ENCODE peak calls at places on chromosomes 5 and 9, in eight cellular contexts. One of them, this sample, is unnamed.

GRCh38 chr5:109164001-109164400 is 245.8 kb downstream of the PJA2 start:
- DNase-seq in WERI-Rb-1: no peak
- DNase-seq in H9: no peak
- DNase-seq in cardiac fibroblast: no peak
- DNase-seq in lower lobe of right lung: no peak
- DNase-seq in cardiac muscle cell: no peak
- DNase-seq in astrocyte: no peak
- DNase-seq in coronary artery: no peak
- DNase-seq in this sample: no peak

GRCh38 chr9:4962085-4962484 is 23.0 kb upstream of the JAK2 start:
- DNase-seq in WERI-Rb-1: no peak
- DNase-seq in astrocyte: no peak
- DNase-seq in cardiac fibroblast: peak
- DNase-seq in lower lobe of right lung: no peak
- DNase-seq in H9: no peak
- DNase-seq in coronary artery: no peak
- DNase-seq in cardiac muscle cell: no peak
- DNase-seq in this sample: no peak

GRCh38 chr9:36738318-36738975 is 165.8 kb downstream of the MELK start:
- DNase-seq in lower lobe of right lung: no peak
- DNase-seq in cardiac fibroblast: peak
- DNase-seq in cardiac muscle cell: no peak
- DNase-seq in WERI-Rb-1: no peak
- DNase-seq in astrocyte: peak
- DNase-seq in H9: no peak
- DNase-seq in coronary artery: no peak
- DNase-seq in this sample: no peak

GRCh38 chr5:133497608-133498348 is 114.6 kb downstream of the FSTL4 start:
- DNase-seq in astrocyte: no peak
- DNase-seq in cardiac fibroblast: no peak
- DNase-seq in coronary artery: no peak
- DNase-seq in lower lobe of right lung: no peak
- DNase-seq in WERI-Rb-1: no peak
- DNase-seq in H9: no peak
- DNase-seq in cardiac muscle cell: no peak
- DNase-seq in this sample: no peak

GRCh38 chr5:163402007-163402406 is 35.4 kb upstream of the CCNG1 start:
- DNase-seq in WERI-Rb-1: no peak
- DNase-seq in astrocyte: no peak
- DNase-seq in cardiac muscle cell: no peak
- DNase-seq in H9: no peak
- DNase-seq in lower lobe of right lung: no peak
- DNase-seq in coronary artery: no peak
- DNase-seq in cardiac fibroblast: no peak
- DNase-seq in this sample: no peak

GRCh38 chr9:122551371-122551770 is 1.5 kb upstream of the OR1N2 start:
- DNase-seq in H9: no peak
- DNase-seq in WERI-Rb-1: peak
- DNase-seq in astrocyte: no peak
- DNase-seq in lower lobe of right lung: no peak
- DNase-seq in cardiac muscle cell: no peak
- DNase-seq in cardiac fibroblast: no peak
- DNase-seq in coronary artery: no peak
- DNase-seq in this sample: no peak

GRCh38 chr5:172148381-172148780 is 39.6 kb downstream of the STK10 start:
- DNase-seq in WERI-Rb-1: no peak
- DNase-seq in cardiac fibroblast: no peak
- DNase-seq in astrocyte: no peak
- DNase-seq in coronary artery: no peak
- DNase-seq in H9: no peak
- DNase-seq in cardiac muscle cell: no peak
- DNase-seq in lower lobe of right lung: no peak
- DNase-seq in this sample: no peak

GRCh38 chr9:107389617-107390071 is 99.9 kb downstream of the KLF4 start:
- DNase-seq in cardiac muscle cell: no peak
- DNase-seq in coronary artery: no peak
- DNase-seq in astrocyte: no peak
- DNase-seq in lower lobe of right lung: peak
- DNase-seq in H9: no peak
- DNase-seq in cardiac fibroblast: peak
- DNase-seq in WERI-Rb-1: no peak
- DNase-seq in this sample: no peak

GRCh38 chr5:40734986-40735385 is 20.8 kb downstream of the TTC33 start:
- DNase-seq in astrocyte: peak
- DNase-seq in H9: no peak
- DNase-seq in lower lobe of right lung: no peak
- DNase-seq in cardiac muscle cell: no peak
- DNase-seq in cardiac fibroblast: peak
- DNase-seq in coronary artery: no peak
- DNase-seq in WERI-Rb-1: no peak
- DNase-seq in this sample: no peak

GRCh38 chr5:147558826-147559225 is 49.0 kb upstream of the DPYSL3 start:
- DNase-seq in astrocyte: peak
- DNase-seq in lower lobe of right lung: no peak
- DNase-seq in WERI-Rb-1: peak
- DNase-seq in coronary artery: no peak
- DNase-seq in cardiac fibroblast: peak
- DNase-seq in H9: peak
- DNase-seq in cardiac muscle cell: peak
- DNase-seq in this sample: peak

GRCh38 chr5:59517926-59518585 is 375.5 kb downstream of the PDE4D start:
- DNase-seq in cardiac fibroblast: peak
- DNase-seq in H9: no peak
- DNase-seq in coronary artery: no peak
- DNase-seq in WERI-Rb-1: no peak
- DNase-seq in lower lobe of right lung: no peak
- DNase-seq in astrocyte: peak
- DNase-seq in cardiac muscle cell: no peak
- DNase-seq in this sample: no peak

GRCh38 chr5:146199216-146199815 is 4.1 kb upstream of the RBM27 start:
- DNase-seq in cardiac muscle cell: no peak
- DNase-seq in WERI-Rb-1: no peak
- DNase-seq in H9: no peak
- DNase-seq in lower lobe of right lung: no peak
- DNase-seq in cardiac fibroblast: no peak
- DNase-seq in astrocyte: no peak
- DNase-seq in coronary artery: no peak
- DNase-seq in this sample: no peak

GRCh38 chr5:359301-359897 is 37.9 kb downstream of the AHRR start:
- DNase-seq in H9: peak
- DNase-seq in coronary artery: peak
- DNase-seq in cardiac fibroblast: no peak
- DNase-seq in WERI-Rb-1: no peak
- DNase-seq in astrocyte: no peak
- DNase-seq in cardiac muscle cell: no peak
- DNase-seq in lower lobe of right lung: no peak
- DNase-seq in this sample: no peak

GRCh38 chr5:113384787-113385186 is 50.0 kb downstream of the TSSK1B start:
- DNase-seq in WERI-Rb-1: no peak
- DNase-seq in lower lobe of right lung: no peak
- DNase-seq in astrocyte: no peak
- DNase-seq in H9: no peak
- DNase-seq in cardiac fibroblast: no peak
- DNase-seq in cardiac muscle cell: no peak
- DNase-seq in coronary artery: no peak
- DNase-seq in this sample: no peak

DNA sequence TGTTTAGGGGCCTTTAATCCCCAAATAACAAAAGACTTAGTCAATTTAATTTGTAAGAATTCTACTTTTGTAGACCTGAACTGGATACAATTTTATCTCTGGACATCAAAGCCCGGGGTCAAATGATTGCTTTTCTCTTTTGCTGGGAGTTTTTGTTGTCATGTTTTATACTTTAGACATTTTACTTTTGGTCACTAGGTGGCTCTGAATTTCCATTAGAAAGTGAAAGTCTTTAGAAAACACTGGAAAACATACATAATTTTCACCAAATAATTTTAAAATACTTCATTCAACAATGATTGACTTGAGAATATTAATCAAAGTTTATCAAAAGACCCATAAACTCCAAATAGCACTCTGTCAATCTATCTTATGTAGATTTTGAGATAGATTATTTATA is 2.8 kb upstream of the PCA3 start:
- DNase-seq in WERI-Rb-1: no peak
- DNase-seq in astrocyte: no peak
- DNase-seq in lower lobe of right lung: no peak
- DNase-seq in H9: no peak
- DNase-seq in coronary artery: no peak
- DNase-seq in cardiac fibroblast: peak
- DNase-seq in cardiac muscle cell: no peak
- DNase-seq in this sample: no peak
- TF ChIP-seq CTCF in WERI-Rb-1: no peak
- TF ChIP-seq CTCF in astrocyte: peak
- TF ChIP-seq CTCF in lower lobe of right lung: no peak
- TF ChIP-seq CTCF in H9: peak
- TF ChIP-seq CTCF in coronary artery: no peak
- TF ChIP-seq CTCF in cardiac fibroblast: peak
- TF ChIP-seq CTCF in cardiac muscle cell: peak
- TF ChIP-seq CTCF in this sample: peak

DNA sequence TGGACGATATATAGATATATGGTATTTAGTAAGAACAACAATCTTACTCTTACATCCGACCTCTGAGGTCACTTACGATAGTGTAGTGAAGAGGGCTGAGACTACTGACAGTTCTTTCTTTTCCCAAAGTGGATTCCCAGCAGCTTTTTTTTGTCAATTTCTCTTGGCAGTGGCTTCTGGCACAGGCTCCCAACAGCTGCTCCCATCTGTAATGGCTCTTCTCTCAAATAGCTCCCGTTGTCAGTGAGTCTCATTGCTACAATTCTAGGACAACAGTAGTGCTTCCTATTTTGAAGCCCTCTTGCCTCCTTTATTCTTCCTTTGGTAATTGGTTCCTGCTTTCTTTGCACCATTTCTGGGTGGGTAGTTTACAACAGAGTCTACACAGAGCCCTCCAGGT is 68.4 kb downstream of the SLC25A46 start:
- DNase-seq in astrocyte: no peak
- DNase-seq in WERI-Rb-1: no peak
- DNase-seq in cardiac fibroblast: peak
- DNase-seq in coronary artery: no peak
- DNase-seq in cardiac muscle cell: no peak
- DNase-seq in H9: no peak
- DNase-seq in lower lobe of right lung: no peak
- DNase-seq in this sample: no peak
- TF ChIP-seq CTCF in astrocyte: no peak
- TF ChIP-seq CTCF in WERI-Rb-1: no peak
- TF ChIP-seq CTCF in cardiac fibroblast: no peak
- TF ChIP-seq CTCF in coronary artery: no peak
- TF ChIP-seq CTCF in cardiac muscle cell: no peak
- TF ChIP-seq CTCF in H9: no peak
- TF ChIP-seq CTCF in lower lobe of right lung: no peak
- TF ChIP-seq CTCF in this sample: no peak

DNA sequence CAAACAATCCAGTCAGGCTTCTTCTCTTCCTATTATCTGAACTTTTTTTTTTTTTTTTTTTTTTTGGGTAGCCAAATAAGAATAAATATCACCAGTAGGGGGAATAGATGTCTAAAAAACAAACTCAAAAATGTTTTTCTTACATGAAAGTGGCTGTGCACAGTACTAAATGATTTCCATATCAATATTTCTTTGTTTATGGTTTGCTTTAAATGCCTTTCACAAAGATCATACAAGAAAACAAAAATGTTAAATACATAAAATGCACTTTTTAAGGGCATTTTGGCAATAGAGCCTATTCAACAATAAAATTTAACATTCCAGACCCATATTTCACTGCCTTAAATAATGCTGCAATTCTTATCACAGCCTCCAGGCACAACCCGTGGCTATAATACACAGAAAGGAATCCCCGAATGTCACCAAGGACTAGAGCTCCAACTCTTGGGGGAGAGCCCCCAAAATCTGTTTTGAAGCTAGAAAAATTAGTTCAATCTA is 91.1 kb upstream of the TBCA start:
- DNase-seq in cardiac fibroblast: peak
- DNase-seq in lower lobe of right lung: no peak
- DNase-seq in WERI-Rb-1: no peak
- DNase-seq in astrocyte: no peak
- DNase-seq in cardiac muscle cell: no peak
- DNase-seq in H9: no peak
- DNase-seq in coronary artery: no peak
- DNase-seq in this sample: no peak
- TF ChIP-seq CTCF in cardiac fibroblast: peak
- TF ChIP-seq CTCF in lower lobe of right lung: peak
- TF ChIP-seq CTCF in WERI-Rb-1: no peak
- TF ChIP-seq CTCF in astrocyte: peak
- TF ChIP-seq CTCF in cardiac muscle cell: peak
- TF ChIP-seq CTCF in H9: peak
- TF ChIP-seq CTCF in coronary artery: no peak
- TF ChIP-seq CTCF in this sample: no peak

GRCh38 chr5:135460246-135461033 is 8.3 kb upstream of the TIFAB start:
- DNase-seq in WERI-Rb-1: no peak
- DNase-seq in lower lobe of right lung: no peak
- DNase-seq in coronary artery: no peak
- DNase-seq in cardiac muscle cell: no peak
- DNase-seq in cardiac fibroblast: no peak
- DNase-seq in astrocyte: no peak
- DNase-seq in H9: no peak
- DNase-seq in this sample: no peak

GRCh38 chr5:135465391-135466122 is 13.4 kb upstream of the TIFAB start:
- DNase-seq in lower lobe of right lung: no peak
- DNase-seq in cardiac fibroblast: no peak
- DNase-seq in WERI-Rb-1: no peak
- DNase-seq in astrocyte: no peak
- DNase-seq in H9: no peak
- DNase-seq in coronary artery: no peak
- DNase-seq in cardiac muscle cell: no peak
- DNase-seq in this sample: no peak

GRCh38 chr5:135461752-135462151 is 9.6 kb upstream of the TIFAB start:
- DNase-seq in H9: no peak
- DNase-seq in cardiac muscle cell: no peak
- DNase-seq in astrocyte: no peak
- DNase-seq in WERI-Rb-1: no peak
- DNase-seq in lower lobe of right lung: no peak
- DNase-seq in cardiac fibroblast: no peak
- DNase-seq in coronary artery: no peak
- DNase-seq in this sample: no peak

GRCh38 chr5:135458921-135459331 is 6.8 kb upstream of the TIFAB start:
- DNase-seq in coronary artery: no peak
- DNase-seq in astrocyte: peak
- DNase-seq in WERI-Rb-1: no peak
- DNase-seq in lower lobe of right lung: peak
- DNase-seq in H9: no peak
- DNase-seq in cardiac muscle cell: no peak
- DNase-seq in cardiac fibroblast: peak
- DNase-seq in this sample: no peak

DNA sequence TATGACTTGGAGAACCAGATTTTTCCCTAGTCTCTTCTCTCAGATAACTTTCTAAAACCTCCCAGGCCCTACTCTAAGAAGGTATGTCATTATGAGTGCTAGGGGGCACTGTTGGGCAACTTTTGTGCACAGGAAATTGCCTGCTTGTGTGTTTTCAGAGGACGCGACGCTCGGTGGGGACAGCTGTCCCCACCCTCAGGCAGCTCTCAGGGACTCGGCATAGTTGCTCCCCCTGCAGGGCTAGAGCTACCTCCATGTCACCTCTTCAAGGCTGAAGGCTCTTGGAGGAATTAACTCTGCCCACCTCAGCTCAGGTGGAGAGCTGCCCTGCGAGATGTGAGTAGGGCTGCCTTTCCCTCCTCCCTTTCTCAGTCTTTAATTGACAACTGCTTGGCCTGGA is 10.2 kb upstream of the TIFAB start:
- DNase-seq in cardiac muscle cell: peak
- DNase-seq in H9: peak
- DNase-seq in astrocyte: peak
- DNase-seq in coronary artery: no peak
- DNase-seq in WERI-Rb-1: peak
- DNase-seq in cardiac fibroblast: peak
- DNase-seq in lower lobe of right lung: no peak
- DNase-seq in this sample: peak
- TF ChIP-seq CTCF in cardiac muscle cell: peak
- TF ChIP-seq CTCF in H9: peak
- TF ChIP-seq CTCF in astrocyte: peak
- TF ChIP-seq CTCF in coronary artery: no peak
- TF ChIP-seq CTCF in WERI-Rb-1: peak
- TF ChIP-seq CTCF in cardiac fibroblast: peak
- TF ChIP-seq CTCF in lower lobe of right lung: peak
- TF ChIP-seq CTCF in this sample: peak

This sample was measured in nephron progenitor cell.